ENCODE peak calls at places on chromosomes 3 and 15, in five cellular contexts. V, B, K, O and S are unnamed samples.

GRCh38 chr3:40971191-40972168 is 227.8 kb upstream of the CTNNB1 start:
- DNase-seq in V (peak; percentile 42), B (peak; percentile 53), K (peak; percentile 93), O (no peak), S (no peak)

GRCh38 chr3:125115640-125116039 is 59.8 kb upstream of the HEG1 start:
- DNase-seq in V (no peak), B (peak; percentile 8), K (no peak), O (no peak), S (no peak)

GRCh38 chr3:149377408-149378111 is at the start of gene TM4SF1:
- DNase-seq in V (no peak), B (peak; percentile 97), K (no peak), O (no peak), S (no peak)

GRCh38 chr15:76460871-76461270 is 124.3 kb downstream of the ISL2 start:
- DNase-seq in V (no peak), B (no peak), K (no peak), O (no peak), S (no peak)

GRCh38 chr3:45865568-45865955 is 20.8 kb upstream of the CCR9 start:
- DNase-seq in V (no peak), B (no peak), K (no peak), O (no peak), S (no peak)

GRCh38 chr15:78617131-78617915 is 3.5 kb downstream of the CHRNA3 start:
- DNase-seq in V (no peak), B (no peak), K (no peak), O (no peak), S (no peak)

GRCh38 chr3:172397716-172398405 is 50.4 kb downstream of the GHSR start:
- DNase-seq in V (no peak), B (no peak), K (no peak), O (no peak), S (no peak)

GRCh38 chr3:137163958-137164357 is 206.2 kb downstream of the IL20RB start:
- DNase-seq in V (no peak), B (no peak), K (no peak), O (no peak), S (no peak)

GRCh38 chr15:66617137-66618090 is 51.6 kb upstream of the LCTL start:
- DNase-seq in V (no peak), B (peak; percentile 36), K (no peak), O (no peak), S (no peak)

GRCh38 chr15:79031201-79031600 is 59.4 kb downstream of the RASGRF1 start:
- DNase-seq in V (no peak), B (no peak), K (no peak), O (no peak), S (no peak)

GRCh38 chr3:179608931-179609720 is 4.5 kb downstream of the NDUFB5 start:
- DNase-seq in V (no peak), B (no peak), K (peak; percentile 52), O (no peak), S (no peak)

GRCh38 chr3:126548556-126549466 is 9.9 kb downstream of the C3orf22 start:
- DNase-seq in V (no peak), B (no peak), K (no peak), O (peak; percentile 27), S (no peak)

GRCh38 chr3:45915518-45916231 is 27.6 kb upstream of the CXCR6 start:
- DNase-seq in V (peak; percentile 7), B (no peak), K (peak; percentile 98), O (no peak), S (peak; percentile 42)

GRCh38 chr3:109127533-109127932 is 9.0 kb upstream of the C3orf85 start:
- DNase-seq in V (no peak), B (no peak), K (no peak), O (no peak), S (no peak)

GRCh38 chr3:181298421-181298820 is 308.9 kb upstream of the DNAJC19 start:
- DNase-seq in V (no peak), B (no peak), K (no peak), O (no peak), S (no peak)

GRCh38 chr3:44444437-44444836 is 33.0 kb downstream of the ZNF445 start:
- DNase-seq in V (no peak), B (no peak), K (no peak), O (no peak), S (no peak)

GRCh38 chr3:111794701-111795100 is 64.4 kb upstream of the PHLDB2 start:
- DNase-seq in V (no peak), B (no peak), K (no peak), O (no peak), S (no peak)

GRCh38 chr15:34206016-34206415 is 3.9 kb downstream of the KATNBL1 start:
- DNase-seq in V (no peak), B (no peak), K (no peak), O (no peak), S (no peak)
- TF ChIP-seq ZBTB33 in V (no peak), B (no peak), K (no peak), O (no peak), S (no peak)

GRCh38 chr3:14425574-14426304 is 23.3 kb downstream of the SLC6A6 start:
- DNase-seq in V (no peak), B (no peak), K (no peak), O (no peak), S (no peak)
- TF ChIP-seq ZBTB33 in V (no peak), B (no peak), K (no peak), O (no peak), S (peak; percentile 49)

GRCh38 chr3:19155375-19155774 is 7.1 kb downstream of the KCNH8 start:
- DNase-seq in V (no peak), B (no peak), K (no peak), O (no peak), S (no peak)
- TF ChIP-seq ZBTB33 in V (no peak), B (no peak), K (no peak), O (no peak), S (no peak)

GRCh38 chr3:128490650-128491070 is 2.3 kb downstream of the GATA2 start:
- DNase-seq in V (no peak), B (no peak), K (no peak), O (no peak), S (no peak)
- TF ChIP-seq ZBTB33 in V (no peak), B (no peak), K (no peak), O (no peak), S (no peak)

GRCh38 chr15:83304861-83305661 is 20.6 kb upstream of the BNC1 start:
- DNase-seq in V (no peak), B (no peak), K (no peak), O (no peak), S (no peak)
- TF ChIP-seq ZBTB33 in V (no peak), B (no peak), K (no peak), O (no peak), S (no peak)

GRCh38 chr15:65086680-65087111 is 10.2 kb downstream of the KBTBD13 start:
- DNase-seq in V (no peak), B (no peak), K (no peak), O (peak; percentile 73), S (no peak)
- TF ChIP-seq ZBTB33 in V (no peak), B (no peak), K (no peak), O (no peak), S (no peak)

DNA sequence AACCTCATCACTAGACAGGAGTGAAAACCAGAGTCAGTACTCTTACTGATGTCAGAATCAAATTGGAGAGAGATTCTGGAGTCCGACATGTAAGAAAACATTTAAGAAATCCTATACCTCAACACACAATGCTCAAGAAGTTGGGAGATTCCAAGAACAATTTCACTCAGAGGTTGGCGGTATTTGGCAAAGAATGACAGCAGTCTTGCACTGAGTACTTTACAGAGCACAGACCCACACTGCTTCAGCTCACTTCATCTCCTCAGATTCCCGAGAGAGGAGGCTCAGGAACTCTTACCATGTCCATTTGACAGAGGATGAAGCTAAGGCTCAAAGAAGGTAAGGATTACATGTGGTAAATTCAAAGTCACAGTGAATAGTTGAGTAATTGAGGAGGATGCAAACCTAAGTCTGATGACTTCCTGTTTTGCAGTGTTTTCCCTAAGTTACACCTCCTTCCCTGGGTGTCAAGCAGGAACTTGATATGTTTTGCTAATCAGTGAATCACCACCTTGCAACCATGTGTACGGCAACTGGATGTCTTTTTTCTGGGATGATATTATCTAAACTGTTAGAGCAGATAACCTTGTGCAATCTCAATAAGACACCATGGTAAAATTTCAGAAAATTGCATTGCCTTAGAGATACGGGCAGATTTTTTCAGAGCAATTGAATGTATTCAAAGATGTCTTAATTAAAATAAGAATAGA is 61.3 kb upstream of the MME start:
- DNase-seq in V (no peak), B (no peak), K (no peak), O (no peak), S (peak; percentile 53)
- TF ChIP-seq ZBTB33 in V (no peak), B (no peak), K (no peak), O (no peak), S (peak; percentile 87)

GRCh38 chr15:92495468-92495867 is 101.8 kb downstream of the ST8SIA2 start:
- DNase-seq in V (no peak), B (no peak), K (no peak), O (no peak), S (no peak)

GRCh38 chr15:92492556-92492955 is 98.9 kb downstream of the ST8SIA2 start:
- DNase-seq in V (no peak), B (no peak), K (no peak), O (no peak), S (no peak)

GRCh38 chr15:92500023-92500630 is 106.4 kb downstream of the ST8SIA2 start:
- DNase-seq in V (no peak), B (no peak), K (no peak), O (peak; percentile 52), S (no peak)

DNA sequence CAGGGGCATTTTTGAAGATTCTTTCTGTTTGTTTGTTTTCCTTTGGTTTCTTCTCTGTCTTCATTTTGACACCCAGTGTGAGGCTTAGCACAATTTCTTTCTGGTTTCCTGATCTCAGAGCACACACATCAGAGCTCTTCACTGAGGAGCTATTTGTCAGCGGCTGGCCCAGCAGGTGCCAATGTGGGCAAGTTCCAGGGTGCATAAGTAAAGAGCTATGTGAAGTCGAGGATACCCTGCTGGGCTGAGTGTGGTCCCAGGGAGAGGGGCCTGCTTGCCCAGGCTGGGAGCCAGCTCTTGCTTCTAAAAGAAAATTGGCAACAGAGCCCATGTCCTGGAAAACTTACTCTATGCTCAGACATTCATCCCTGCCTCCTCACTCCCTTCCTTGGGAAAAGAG is 101.1 kb downstream of the ST8SIA2 start:
- DNase-seq in V (no peak), B (no peak), K (no peak), O (no peak), S (no peak)
- TF ChIP-seq ZBTB33 in V (no peak), B (no peak), K (no peak), O (no peak), S (no peak)

GRCh38 chr15:28935316-28935715 is 49.5 kb downstream of the APBA2 start:
- DNase-seq in V (no peak), B (peak; percentile 58), K (no peak), O (no peak), S (peak; percentile 51)

GRCh38 chr15:28936081-28936480 is 50.3 kb downstream of the APBA2 start:
- DNase-seq in V (no peak), B (no peak), K (no peak), O (no peak), S (no peak)

GRCh38 chr15:28936481-28936881 is 50.7 kb downstream of the APBA2 start:
- DNase-seq in V (no peak), B (no peak), K (no peak), O (no peak), S (no peak)

GRCh38 chr15:28933710-28934445 is 48.1 kb downstream of the APBA2 start:
- DNase-seq in V (no peak), B (peak; percentile 3), K (no peak), O (no peak), S (peak; percentile 78)

GRCh38 chr15:28934645-28935044 is 48.9 kb downstream of the APBA2 start:
- DNase-seq in V (no peak), B (no peak), K (no peak), O (no peak), S (no peak)
- TF ChIP-seq ZBTB33 in V (no peak), B (no peak), K (no peak), O (no peak), S (no peak)

GRCh38 chr3:117483839-117484238 is 774.3 kb downstream of the TUSC7 start:
- DNase-seq in V (no peak), B (no peak), K (no peak), O (no peak), S (no peak)
- TF ChIP-seq ZBTB33 in V (no peak), B (no peak), K (no peak), O (no peak), S (no peak)